ENCODE peak calls at places on chromosomes 12 and 14, in nine cellular contexts. K is WERI-Rb-1, D is NCI-H1092 treated with DMSO at 0.1 percent for 48 hours, C is right cardiac atrium, E is NCI-H345, N is AG20443, T is tibial artery, J is endodermal cell, Y is GM23248. V is an unnamed sample.
A peak's percentile ranks its signal among the peaks of the same experiment; 100 is the strongest.

GRCh38 chr12:114293571-114294302 is 112.2 kb downstream of the TBX5 start:
- DNase-seq in C (no peak), T (no peak), N (no peak), K (no peak), J (no peak), D (no peak), Y (peak; percentile 60), E (no peak), V (no peak)

GRCh38 chr14:74508844-74509428 is 15.4 kb downstream of the ISCA2 start:
- DNase-seq in Y (no peak), E (no peak), D (no peak), K (no peak), C (peak; percentile 32), T (peak; percentile 13), J (peak; percentile 43), N (no peak), V (no peak)

GRCh38 chr14:21042918-21043317 is 756 bp downstream of the RNASE7 start:
- DNase-seq in D (no peak), K (no peak), E (no peak), T (no peak), N (no peak), J (no peak), C (no peak), Y (no peak), V (no peak)

GRCh38 chr14:53306267-53306721 is 153.2 kb upstream of the DDHD1 start:
- DNase-seq in D (peak; percentile 81), K (peak; percentile 18), Y (peak; percentile 67), J (peak; percentile 77), T (peak; percentile 48), N (peak; percentile 73), C (peak; percentile 82), E (peak; percentile 51), V (peak; percentile 56)

GRCh38 chr12:78793491-78793890 is 71.1 kb upstream of the SYT1 start:
- DNase-seq in Y (no peak), C (no peak), D (no peak), T (no peak), J (no peak), N (no peak), K (no peak), E (no peak), V (no peak)

GRCh38 chr12:54378791-54379400 is 5.6 kb downstream of the ZNF385A start:
- DNase-seq in K (peak; percentile 57), Y (peak; percentile 76), D (peak; percentile 73), T (no peak), C (peak; percentile 90), J (peak; percentile 94), E (peak; percentile 55), N (peak; percentile 91), V (peak; percentile 81)

GRCh38 chr12:38144601-38145436 is 171.8 kb upstream of the ALG10B start:
- DNase-seq in D (no peak), C (peak; percentile 6), N (no peak), E (no peak), J (no peak), Y (no peak), K (no peak), T (no peak), V (no peak)

GRCh38 chr12:5309654-5310053 is 122.3 kb upstream of the NTF3 start:
- DNase-seq in C (peak; percentile 34), D (peak; percentile 15), T (no peak), Y (peak; percentile 13), E (no peak), N (peak; percentile 72), K (no peak), J (no peak), V (no peak)

GRCh38 chr12:65597527-65597926 is 226.8 kb upstream of the HMGA2 start:
- DNase-seq in K (no peak), C (no peak), D (no peak), Y (no peak), E (no peak), T (no peak), N (no peak), J (no peak), V (no peak)

GRCh38 chr14:20477211-20477876 is 8.1 kb downstream of the PNP start:
- DNase-seq in C (peak; percentile 69), Y (peak; percentile 39), N (no peak), T (peak; percentile 25), E (peak; percentile 37), D (peak; percentile 9), J (no peak), K (no peak), V (peak; percentile 46)

GRCh38 chr12:34033628-34034296 is 11.5 kb downstream of the ALG10 start:
- DNase-seq in D (peak; percentile 30), E (peak; percentile 7), T (no peak), K (no peak), Y (peak; percentile 53), J (no peak), N (peak; percentile 11), C (no peak), V (no peak)

GRCh38 chr14:34817768-34818167 is 57.4 kb downstream of the BAZ1A start:
- DNase-seq in C (no peak), T (no peak), N (no peak), K (no peak), E (no peak), D (no peak), Y (no peak), J (no peak), V (no peak)

GRCh38 chr14:100293497-100294212 is 12.6 kb downstream of the SLC25A29 start:
- DNase-seq in N (no peak), E (no peak), D (no peak), T (peak; percentile 18), K (no peak), Y (no peak), J (peak; percentile 25), C (no peak), V (no peak)

GRCh38 chr14:63677891-63678379 is 36.3 kb upstream of the WDR89 start:
- DNase-seq in Y (peak; percentile 63), N (peak; percentile 17), E (no peak), C (no peak), K (no peak), D (no peak), J (no peak), T (no peak), V (no peak)

GRCh38 chr12:115166698-115167315 is 482.8 kb upstream of the TBX3 start:
- DNase-seq in T (no peak), E (no peak), N (peak; percentile 34), K (peak; percentile 12), D (peak; percentile 8), C (no peak), J (no peak), Y (no peak), V (no peak)

GRCh38 chr14:22456421-22456820 is 132.6 kb downstream of the DAD1 start:
- DNase-seq in C (no peak), E (no peak), K (no peak), N (no peak), Y (no peak), T (no peak), J (peak; percentile 3), D (no peak), V (no peak)

GRCh38 chr14:24368562-24369252 is 723 bp downstream of the NFATC4 start:
- DNase-seq in T (peak; percentile 46), E (no peak), N (peak; percentile 95), C (peak; percentile 88), J (peak; percentile 84), K (peak; percentile 92), Y (peak; percentile 90), D (peak; percentile 79), V (peak; percentile 52)

GRCh38 chr12:88227263-88227662 is 85.2 kb downstream of the TMTC3 start:
- DNase-seq in K (no peak), Y (no peak), N (no peak), E (no peak), C (no peak), T (no peak), J (no peak), D (no peak), V (no peak)

GRCh38 chr12:9647825-9648700 is 21.4 kb upstream of the CLEC2D start:
- DNase-seq in Y (peak; percentile 88), K (peak; percentile 82), E (peak; percentile 89), C (peak; percentile 93), J (peak; percentile 93), T (peak; percentile 72), D (peak; percentile 84), N (peak; percentile 95), V (peak; percentile 80)

GRCh38 chr12:11814362-11814761 is 164.9 kb downstream of the ETV6 start:
- DNase-seq in J (no peak), D (no peak), Y (peak; percentile 91), T (no peak), C (no peak), E (peak; percentile 26), K (no peak), N (peak; percentile 79), V (no peak)

GRCh38 chr14:31411218-31411727 is 9.1 kb downstream of the HEATR5A start:
- DNase-seq in T (no peak), C (no peak), K (no peak), Y (peak; percentile 40), D (no peak), E (no peak), J (no peak), N (no peak), V (no peak)

GRCh38 chr12:53988519-53989226 is 3.7 kb downstream of the HOXC10 start:
- DNase-seq in J (no peak), C (no peak), D (no peak), E (no peak), Y (no peak), N (no peak), K (no peak), T (no peak), V (no peak)

GRCh38 chr12:42468853-42469252 is 120.7 kb downstream of the PRICKLE1 start:
- DNase-seq in N (no peak), E (no peak), Y (peak; percentile 34), C (no peak), D (no peak), K (no peak), T (no peak), J (no peak), V (no peak)

V was measured in left ventricle myocardium inferior.